ENCODE peak calls at places on chromosomes 7 and 10, in six cellular contexts. K is cardiac muscle cell, U is IMR-90, L is transverse colon, M is psoas muscle, C is left ventricle myocardium inferior. Y is an unnamed sample. For H3K4me1, the result is how much of the 10 kb centered on the place peaks cover.

GRCh38 chr7:158057446-158057845 is 530.2 kb downstream of the PTPRN2 start:
- DNase-seq in K (no peak), U (no peak), L (no peak), M (no peak), C (no peak), Y (no peak)

GRCh38 chr7:121395494-121395960 is 581 bp downstream of the FAM3C start:
- DNase-seq in K (peak), U (peak), L (peak), M (no peak), C (no peak), Y (peak)

GRCh38 chr7:44541-44896 is 147.9 kb upstream of the FAM20C start:
- DNase-seq in K (no peak), U (no peak), L (no peak), M (peak), C (no peak), Y (no peak)

GRCh38 chr7:79497728-79498127 is 44.3 kb upstream of the MAGI2 start:
- DNase-seq in K (no peak), U (no peak), L (no peak), M (no peak), C (no peak), Y (no peak)

GRCh38 chr10:58820862-58821559 is 308.3 kb downstream of the BICC1 start:
- DNase-seq in K (peak), U (peak), L (no peak), M (no peak), C (no peak), Y (no peak)

GRCh38 chr10:43409385-43410109 is 561 bp upstream of the HNRNPF start:
- DNase-seq in K (peak), U (no peak), L (peak), M (peak), C (peak), Y (peak)

GRCh38 chr10:75599875-75600648 is 168.6 kb downstream of the LRMDA start:
- DNase-seq in K (no peak), U (no peak), L (no peak), M (no peak), C (no peak), Y (no peak)

GRCh38 chr10:91251430-91252056 is 31.1 kb downstream of the PCGF5 start:
- DNase-seq in K (peak), U (peak), L (peak), M (peak), C (peak), Y (no peak)

GRCh38 chr10:72550239-72550638 is 75.6 kb downstream of the MICU1 start:
- DNase-seq in K (no peak), U (no peak), L (no peak), M (no peak), C (no peak), Y (no peak)

GRCh38 chr10:8738987-8739386 is 684.5 kb downstream of the GATA3 start:
- DNase-seq in K (no peak), U (no peak), L (no peak), M (no peak), C (no peak), Y (no peak)

GRCh38 chr10:7397049-7397448 is 13.8 kb downstream of the SFMBT2 start:
- DNase-seq in K (no peak), U (peak), L (no peak), M (no peak), C (no peak), Y (no peak)

GRCh38 chr10:47370878-47371277 is 13.2 kb downstream of the ZNF488 start:
- DNase-seq in K (no peak), U (no peak), L (no peak), M (peak), C (no peak), Y (no peak)

GRCh38 chr7:50953820-50954219 is 171.1 kb upstream of the GRB10 start:
- DNase-seq in K (peak), U (peak), L (no peak), M (no peak), C (no peak), Y (peak)

GRCh38 chr10:48194830-48195229 is 79.7 kb downstream of the FRMPD2 start:
- DNase-seq in K (no peak), U (no peak), L (peak), M (no peak), C (no peak), Y (no peak)

GRCh38 chr10:27742926-27743735 is 2.5 kb downstream of the MKX start:
- DNase-seq in K (peak), U (no peak), L (peak), M (peak), C (peak), Y (no peak)

GRCh38 chr7:71843677-71844076 is 568.5 kb downstream of the CALN1 start:
- DNase-seq in K (no peak), U (no peak), L (no peak), M (no peak), C (no peak), Y (no peak)

GRCh38 chr10:12921163-12921562 is 80.3 kb downstream of the CCDC3 start:
- DNase-seq in K (no peak), U (no peak), L (no peak), M (no peak), C (no peak), Y (no peak)

GRCh38 chr7:99644436-99644835 is 27.7 kb downstream of the ZSCAN25 start:
- DNase-seq in K (no peak), U (no peak), L (no peak), M (no peak), C (no peak), Y (no peak)

GRCh38 chr10:127292888-127293287 is 96.5 kb upstream of the INSYN2A start:
- DNase-seq in K (no peak), U (no peak), L (no peak), M (no peak), C (no peak), Y (no peak)

GRCh38 chr7:112411186-112411795 is 39.0 kb upstream of the IFRD1 start:
- DNase-seq in K (peak), U (peak), L (peak), M (no peak), C (no peak), Y (peak)

GRCh38 chr10:37700886-37701780 is 156.3 kb downstream of the ZNF248 start:
- DNase-seq in K (no peak), U (no peak), L (no peak), M (no peak), C (no peak), Y (no peak)

GRCh38 chr10:680146-680545 is 9.3 kb downstream of the DIP2C start:
- DNase-seq in K (no peak), U (no peak), L (no peak), M (peak), C (peak), Y (no peak)

GRCh38 chr10:71512794-71513379 is 116.2 kb downstream of the CDH23 start:
- DNase-seq in K (peak), U (no peak), L (no peak), M (no peak), C (no peak), Y (no peak)

GRCh38 chr10:19012111-19012510 is 36.5 kb upstream of the MALRD1 start:
- DNase-seq in K (no peak), U (no peak), L (no peak), M (no peak), C (no peak), Y (no peak)

GRCh38 chr7:148540041-148540738 is 50.4 kb upstream of the C7orf33 start:
- DNase-seq in K (peak), U (peak), L (no peak), M (peak), C (peak), Y (peak)

GRCh38 chr7:74025146-74025545 is 2.8 kb upstream of the ELN start:
- DNase-seq in K (no peak), U (no peak), L (no peak), M (no peak), C (no peak), Y (no peak)

DNA sequence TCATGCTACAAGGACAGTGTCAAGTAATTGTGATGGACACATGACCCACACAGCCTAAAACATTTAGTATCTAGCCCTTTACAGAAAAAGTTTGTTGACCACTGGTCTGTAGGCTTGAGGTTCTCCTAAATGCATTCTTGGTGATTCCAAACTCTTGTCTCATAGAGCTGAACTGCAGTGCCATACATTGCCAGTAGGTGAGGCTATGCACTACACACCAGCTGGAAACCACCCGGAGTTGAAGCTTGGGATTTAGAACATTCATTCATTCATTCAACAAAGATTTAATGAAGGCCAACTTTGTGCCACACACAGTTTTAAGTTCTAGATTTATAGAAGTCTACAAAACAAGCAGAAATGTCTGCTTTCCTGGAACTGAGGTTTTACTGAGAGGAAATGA is 77.3 kb upstream of the TCF7L2 start:
- DNase-seq in K (no peak), U (no peak), L (no peak), M (no peak), C (no peak), Y (no peak)
- TF ChIP-seq CTCF in K (peak), U (peak), L (no peak), M (peak), C (no peak), Y (peak)

GRCh38 chr10:5195727-5196374 is 786 bp upstream of the AKR1C4 start:
- DNase-seq in K (no peak), U (no peak), L (no peak), M (no peak), C (no peak), Y (no peak)

GRCh38 chr10:5194431-5194830 is 2.2 kb upstream of the AKR1C4 start:
- DNase-seq in K (no peak), U (no peak), L (no peak), M (no peak), C (no peak), Y (no peak)

GRCh38 chr10:5198386-5198785 is 1.7 kb downstream of the AKR1C4 start:
- DNase-seq in K (no peak), U (peak), L (no peak), M (no peak), C (no peak), Y (no peak)

GRCh38 chr10:5196613-5197234 is at the start of gene AKR1C4:
- DNase-seq in K (no peak), U (no peak), L (no peak), M (no peak), C (no peak), Y (no peak)

GRCh38 chr10:5199398-5199797 is 2.8 kb downstream of the AKR1C4 start:
- DNase-seq in K (no peak), U (no peak), L (no peak), M (no peak), C (no peak), Y (no peak)
- H3K4me1 ChIP-seq in K (under half), U (under half), L (under half), M (under half), C (under half), Y (under half)

GRCh38 chr10:132793871-132794849 is 8.2 kb upstream of the NKX6-2 start:
- DNase-seq in K (no peak), U (no peak), L (no peak), M (no peak), C (no peak), Y (no peak)
- TF ChIP-seq CTCF in K (no peak), U (peak), L (no peak), M (no peak), C (no peak), Y (no peak)

GRCh38 chr10:122474145-122474739 is 12.9 kb downstream of the HTRA1 start:
- DNase-seq in K (peak), U (no peak), L (no peak), M (no peak), C (no peak), Y (peak)

GRCh38 chr10:122475581-122475980 is 14.2 kb downstream of the HTRA1 start:
- DNase-seq in K (no peak), U (peak), L (no peak), M (no peak), C (no peak), Y (no peak)

GRCh38 chr10:122471531-122472177 is 10.3 kb downstream of the HTRA1 start:
- DNase-seq in K (no peak), U (peak), L (no peak), M (no peak), C (no peak), Y (no peak)

GRCh38 chr10:122475130-122475529 is 13.8 kb downstream of the HTRA1 start:
- DNase-seq in K (peak), U (no peak), L (no peak), M (peak), C (peak), Y (peak)

GRCh38 chr10:122473116-122473515 is 11.8 kb downstream of the HTRA1 start:
- DNase-seq in K (no peak), U (no peak), L (no peak), M (no peak), C (no peak), Y (no peak)
- H3K4me1 ChIP-seq in K (half or more), U (under half), L (under half), M (under half), C (half or more), Y (under half)